ENCODE peak calls at places on chromosomes 16 and 17, in eight cellular contexts. X, I, H, N, P, U, M and A are unnamed samples. For H3K4me1, the result is how much of the 10 kb centered on the place peaks cover.

GRCh38 chr17:64457156-64457555 is 8.2 kb downstream of the MILR1 start:
- DNase-seq in H (no peak), P (no peak), I (no peak), M (no peak), N (no peak), U (peak), X (no peak), A (no peak)

GRCh38 chr16:19166500-19166899 is 1.5 kb upstream of the SYT17 start:
- DNase-seq in H (no peak), X (no peak), I (no peak), M (no peak), N (no peak), P (peak), U (no peak), A (no peak)

GRCh38 chr17:14101976-14102375 is 32.7 kb downstream of the COX10 start:
- DNase-seq in N (no peak), I (no peak), H (no peak), P (no peak), U (no peak), M (no peak), X (peak), A (no peak)

GRCh38 chr17:75457047-75457654 is 716 bp downstream of the TMEM94 start:
- DNase-seq in M (peak), N (no peak), U (peak), P (no peak), X (peak), I (no peak), H (peak), A (no peak)

GRCh38 chr16:1019234-1019933 is 37.8 kb downstream of the SOX8 start:
- DNase-seq in U (no peak), H (no peak), M (peak), X (peak), P (no peak), N (peak), I (no peak), A (no peak)

GRCh38 chr17:81090361-81091133 is 55.6 kb downstream of the BAIAP2 start:
- DNase-seq in X (peak), N (peak), H (peak), U (peak), M (peak), P (peak), I (peak), A (peak)

GRCh38 chr16:30949655-30950515 is 1.0 kb downstream of the ORAI3 start:
- DNase-seq in N (peak), I (no peak), P (peak), U (peak), H (peak), X (peak), M (peak), A (peak)

GRCh38 chr17:1505586-1505985 is 10.8 kb downstream of the INPP5K start:
- DNase-seq in U (no peak), X (no peak), H (no peak), P (no peak), M (no peak), N (no peak), I (no peak), A (no peak)

GRCh38 chr17:17019430-17019762 is 22.9 kb upstream of the MPRIP start:
- DNase-seq in X (no peak), H (no peak), P (no peak), I (no peak), U (no peak), M (no peak), N (no peak), A (no peak)

GRCh38 chr17:17018021-17018441 is 24.2 kb upstream of the MPRIP start:
- DNase-seq in X (no peak), H (peak), I (no peak), P (no peak), N (peak), M (no peak), U (no peak), A (no peak)

GRCh38 chr17:17018612-17019429 is 23.4 kb upstream of the MPRIP start:
- DNase-seq in M (no peak), N (no peak), X (no peak), P (peak), I (no peak), U (no peak), H (peak), A (peak)

GRCh38 chr17:17015221-17015620 is 27.0 kb upstream of the MPRIP start:
- DNase-seq in X (no peak), P (no peak), H (no peak), I (no peak), U (no peak), M (no peak), N (no peak), A (no peak)

GRCh38 chr17:17017343-17018014 is 24.8 kb upstream of the MPRIP start:
- DNase-seq in P (no peak), I (no peak), M (no peak), N (peak), U (no peak), H (no peak), X (no peak), A (no peak)
- H3K4me1 ChIP-seq in P (under half), I (under half), M (under half), N (under half), U (under half), H (under half), X (under half), A (under half)

GRCh38 chr16:89360760-89361435 is 129.5 kb downstream of the ANKRD11 start:
- DNase-seq in P (no peak), X (no peak), U (no peak), H (peak), M (no peak), I (peak), N (no peak), A (no peak)

GRCh38 chr16:89357460-89357859 is 132.9 kb downstream of the ANKRD11 start:
- DNase-seq in N (no peak), H (no peak), I (no peak), X (peak), P (no peak), U (no peak), M (no peak), A (no peak)

GRCh38 chr16:89359296-89360147 is 130.8 kb downstream of the ANKRD11 start:
- DNase-seq in I (no peak), U (no peak), P (no peak), H (no peak), X (no peak), M (no peak), N (peak), A (no peak)

GRCh38 chr16:89357055-89357454 is 133.3 kb downstream of the ANKRD11 start:
- DNase-seq in X (no peak), P (no peak), I (no peak), N (no peak), U (no peak), H (no peak), M (no peak), A (no peak)

DNA sequence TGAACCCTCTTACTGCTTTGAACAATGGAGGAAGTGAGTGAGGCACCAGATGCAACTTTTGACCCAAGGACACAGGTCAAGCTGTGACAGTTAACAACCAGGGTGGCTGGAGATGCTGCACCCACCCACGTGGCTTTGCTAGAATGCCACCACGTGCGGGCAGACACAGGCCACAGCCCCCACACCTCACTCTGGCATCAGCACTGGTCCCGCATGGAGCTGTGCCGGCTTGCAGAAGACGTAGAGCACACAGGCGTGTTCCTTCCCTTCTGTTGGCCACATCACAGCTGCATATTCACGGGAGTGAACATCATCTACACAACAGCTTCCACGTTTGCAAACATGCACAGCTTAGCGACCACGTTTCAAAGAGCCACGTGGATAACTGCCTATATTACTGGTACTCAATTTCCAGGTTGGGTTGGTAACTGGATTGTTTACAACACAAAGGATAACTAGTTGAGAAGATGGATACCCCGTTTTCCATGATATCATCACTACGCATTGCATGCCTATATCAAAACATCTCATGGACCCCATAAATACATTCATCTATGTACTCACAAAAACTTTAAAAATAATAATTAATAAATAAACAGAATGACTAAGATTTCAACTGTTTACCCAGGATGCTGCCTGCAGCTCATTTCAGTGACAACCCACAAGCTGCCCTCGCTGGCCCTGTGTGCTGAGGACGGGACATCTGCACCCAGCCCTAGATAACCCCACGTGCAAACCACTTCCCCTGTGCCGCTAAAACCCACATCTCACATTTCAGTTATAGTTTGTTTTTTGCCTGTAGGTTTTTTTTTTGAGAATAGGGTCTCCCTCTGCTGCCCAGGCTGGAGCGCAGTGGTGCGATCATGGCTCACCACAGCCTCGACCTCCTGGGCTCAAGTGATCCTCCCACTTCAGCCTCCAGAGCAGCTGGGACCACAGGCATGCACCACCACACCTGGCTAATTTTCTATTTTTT is 132.0 kb downstream of the ANKRD11 start:
- DNase-seq in H (no peak), N (no peak), U (no peak), M (no peak), P (no peak), X (no peak), I (peak), A (no peak)
- H3K4me1 ChIP-seq in H (half or more), N (under half), U (under half), M (half or more), P (under half), X (under half), I (half or more), A (half or more)

GRCh38 chr17:34651267-34651955 is 72.0 kb downstream of the TMEM132E start:
- DNase-seq in N (no peak), M (no peak), I (no peak), H (no peak), P (no peak), X (no peak), U (no peak), A (no peak)
- H3K4me1 ChIP-seq in N (under half), M (under half), I (under half), H (under half), P (under half), X (under half), U (under half), A (under half)

GRCh38 chr17:28969706-28970393 is 18.5 kb upstream of the PHF12 start:
- DNase-seq in M (no peak), U (no peak), H (no peak), X (no peak), I (no peak), P (no peak), N (no peak), A (no peak)

GRCh38 chr17:28973414-28973813 is 22.1 kb upstream of the PHF12 start:
- DNase-seq in U (peak), N (no peak), M (peak), I (no peak), X (peak), P (peak), H (no peak), A (no peak)

GRCh38 chr17:28970879-28971278 is 19.6 kb upstream of the PHF12 start:
- DNase-seq in M (no peak), P (no peak), U (no peak), I (no peak), X (no peak), H (no peak), N (no peak), A (no peak)

GRCh38 chr17:28974451-28974850 is 23.1 kb upstream of the PHF12 start:
- DNase-seq in I (no peak), U (no peak), M (peak), P (no peak), X (peak), H (no peak), N (no peak), A (no peak)

GRCh38 chr17:28972437-28972836 is 21.1 kb upstream of the PHF12 start:
- DNase-seq in I (no peak), U (no peak), M (no peak), H (no peak), P (no peak), X (no peak), N (no peak), A (no peak)
- H3K4me1 ChIP-seq in I (under half), U (under half), M (half or more), H (under half), P (under half), X (under half), N (under half), A (under half)

GRCh38 chr17:40338058-40338457 is 26.5 kb downstream of the GJD3 start:
- DNase-seq in X (no peak), P (no peak), H (no peak), N (no peak), I (no peak), M (no peak), U (no peak), A (no peak)
- H3K4me1 ChIP-seq in X (under half), P (under half), H (under half), N (half or more), I (half or more), M (half or more), U (under half), A (half or more)

GRCh38 chr16:82732461-82732860 is 105.7 kb downstream of the CDH13 start:
- DNase-seq in N (no peak), H (no peak), M (no peak), P (no peak), I (no peak), X (no peak), U (no peak), A (no peak)
- H3K4me1 ChIP-seq in N (under half), H (under half), M (under half), P (half or more), I (under half), X (under half), U (under half), A (under half)

GRCh38 chr17:4487820-4488716 is 10.6 kb upstream of the SPNS2 start:
- DNase-seq in P (no peak), N (no peak), M (no peak), U (no peak), X (no peak), H (no peak), I (no peak), A (no peak)
- H3K4me1 ChIP-seq in P (under half), N (under half), M (under half), U (under half), X (under half), H (under half), I (under half), A (under half)

DNA sequence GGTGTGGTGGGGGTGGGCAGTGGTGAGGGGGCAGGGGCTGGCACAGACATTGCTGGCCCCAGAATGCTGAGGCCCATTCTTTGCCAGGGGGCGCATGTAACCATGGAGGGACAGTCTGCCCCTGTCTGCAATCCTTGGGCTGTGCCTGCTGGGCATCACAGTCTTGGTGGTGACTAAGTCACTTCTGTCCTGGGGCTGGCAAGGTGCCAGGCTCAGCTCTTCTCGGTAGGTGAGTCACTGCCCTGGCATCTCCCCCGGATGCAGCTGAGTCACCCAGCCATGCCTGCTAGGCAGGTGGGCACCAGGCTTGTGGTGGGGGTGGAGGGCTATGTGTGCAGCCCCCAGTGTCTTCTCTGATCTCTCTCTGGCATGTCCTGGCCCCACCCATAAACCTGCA is 5.6 kb downstream of the RARA start:
- DNase-seq in I (peak), M (peak), U (peak), N (peak), P (peak), H (peak), X (peak), A (peak)
- H3K4me1 ChIP-seq in I (half or more), M (half or more), U (under half), N (half or more), P (under half), H (under half), X (half or more), A (half or more)

DNA sequence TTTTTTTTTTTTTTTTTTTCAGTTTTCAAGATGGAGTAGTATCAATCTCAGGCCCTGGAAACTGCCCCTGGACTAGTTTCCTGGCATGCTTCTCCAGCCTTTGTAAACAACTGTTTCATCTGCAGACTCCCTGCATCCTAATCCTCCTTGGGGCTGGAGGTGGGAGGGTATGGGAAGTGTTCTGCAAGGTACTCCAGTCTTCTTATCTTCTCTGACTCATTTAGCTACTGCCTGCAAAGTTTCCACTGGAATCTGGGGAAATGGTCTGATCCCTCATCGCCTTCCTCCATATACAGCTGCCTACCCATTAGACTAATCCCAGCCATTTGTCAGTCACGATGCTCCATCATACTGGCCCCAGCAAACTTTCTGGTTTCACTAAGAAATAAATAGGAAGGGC is 21.5 kb downstream of the COPZ2 start:
- DNase-seq in X (peak), U (no peak), N (no peak), H (no peak), P (no peak), M (no peak), I (no peak), A (no peak)
- H3K4me1 ChIP-seq in X (under half), U (under half), N (under half), H (under half), P (under half), M (under half), I (under half), A (under half)